ENCODE peak calls at places on chromosomes 1 and 21, in ten cellular contexts. One of them, this sample, is unnamed. For H3K36me3, the result is how much of the 10 kb centered on the place peaks cover.

GRCh38 chr1:196078691-196079090 is 529.5 kb downstream of the KCNT2 start:
- DNase-seq in fibroblast of lung: peak
- DNase-seq in neuronal stem cell: no peak
- DNase-seq in upper lobe of right lung: no peak
- DNase-seq in lower lobe of right lung: no peak
- DNase-seq in HCT116: no peak
- DNase-seq in suprapubic skin: no peak
- DNase-seq in GM23248: peak
- DNase-seq in psoas muscle: no peak
- DNase-seq in DND-41: no peak
- DNase-seq in this sample: no peak

GRCh38 chr1:240394353-240394752 is 217.6 kb downstream of the GREM2 start:
- DNase-seq in fibroblast of lung: no peak
- DNase-seq in neuronal stem cell: no peak
- DNase-seq in upper lobe of right lung: no peak
- DNase-seq in lower lobe of right lung: no peak
- DNase-seq in HCT116: no peak
- DNase-seq in suprapubic skin: no peak
- DNase-seq in GM23248: no peak
- DNase-seq in psoas muscle: no peak
- DNase-seq in DND-41: no peak
- DNase-seq in this sample: no peak

GRCh38 chr21:33760641-33761103 is 118.4 kb downstream of the ITSN1 start:
- DNase-seq in fibroblast of lung: peak
- DNase-seq in neuronal stem cell: no peak
- DNase-seq in upper lobe of right lung: no peak
- DNase-seq in lower lobe of right lung: no peak
- DNase-seq in HCT116: no peak
- DNase-seq in suprapubic skin: no peak
- DNase-seq in GM23248: peak
- DNase-seq in psoas muscle: no peak
- DNase-seq in DND-41: no peak
- DNase-seq in this sample: no peak

GRCh38 chr1:145871994-145872411 is 13.1 kb upstream of the PIAS3 start:
- DNase-seq in fibroblast of lung: peak
- DNase-seq in neuronal stem cell: no peak
- DNase-seq in upper lobe of right lung: peak
- DNase-seq in lower lobe of right lung: peak
- DNase-seq in HCT116: no peak
- DNase-seq in suprapubic skin: no peak
- DNase-seq in GM23248: peak
- DNase-seq in psoas muscle: peak
- DNase-seq in DND-41: no peak
- DNase-seq in this sample: no peak

GRCh38 chr1:76868154-76868882 is 1.0 kb downstream of the ST6GALNAC5 start:
- DNase-seq in fibroblast of lung: peak
- DNase-seq in neuronal stem cell: peak
- DNase-seq in upper lobe of right lung: peak
- DNase-seq in lower lobe of right lung: peak
- DNase-seq in HCT116: no peak
- DNase-seq in suprapubic skin: no peak
- DNase-seq in GM23248: peak
- DNase-seq in psoas muscle: peak
- DNase-seq in DND-41: no peak
- DNase-seq in this sample: no peak

GRCh38 chr1:175512637-175513412 is 230.6 kb downstream of the TNR start:
- DNase-seq in fibroblast of lung: no peak
- DNase-seq in neuronal stem cell: no peak
- DNase-seq in upper lobe of right lung: no peak
- DNase-seq in lower lobe of right lung: no peak
- DNase-seq in HCT116: no peak
- DNase-seq in suprapubic skin: no peak
- DNase-seq in GM23248: no peak
- DNase-seq in psoas muscle: no peak
- DNase-seq in DND-41: no peak
- DNase-seq in this sample: no peak

GRCh38 chr1:186498695-186499389 is 37.9 kb upstream of the PDC start:
- DNase-seq in fibroblast of lung: peak
- DNase-seq in neuronal stem cell: no peak
- DNase-seq in upper lobe of right lung: no peak
- DNase-seq in lower lobe of right lung: no peak
- DNase-seq in HCT116: no peak
- DNase-seq in suprapubic skin: no peak
- DNase-seq in GM23248: peak
- DNase-seq in psoas muscle: no peak
- DNase-seq in DND-41: no peak
- DNase-seq in this sample: no peak

GRCh38 chr1:211677659-211678058 is 2.2 kb upstream of the NEK2 start:
- DNase-seq in fibroblast of lung: no peak
- DNase-seq in neuronal stem cell: no peak
- DNase-seq in upper lobe of right lung: no peak
- DNase-seq in lower lobe of right lung: no peak
- DNase-seq in HCT116: no peak
- DNase-seq in suprapubic skin: no peak
- DNase-seq in GM23248: no peak
- DNase-seq in psoas muscle: no peak
- DNase-seq in DND-41: no peak
- DNase-seq in this sample: no peak

GRCh38 chr1:234996245-234996757 is 132.3 kb downstream of the TOMM20 start:
- DNase-seq in fibroblast of lung: no peak
- DNase-seq in neuronal stem cell: no peak
- DNase-seq in upper lobe of right lung: no peak
- DNase-seq in lower lobe of right lung: no peak
- DNase-seq in HCT116: no peak
- DNase-seq in suprapubic skin: peak
- DNase-seq in GM23248: no peak
- DNase-seq in psoas muscle: no peak
- DNase-seq in DND-41: no peak
- DNase-seq in this sample: no peak

GRCh38 chr1:156177918-156178654 is 15.8 kb upstream of the SLC25A44 start:
- DNase-seq in fibroblast of lung: no peak
- DNase-seq in neuronal stem cell: no peak
- DNase-seq in upper lobe of right lung: peak
- DNase-seq in lower lobe of right lung: no peak
- DNase-seq in HCT116: no peak
- DNase-seq in suprapubic skin: no peak
- DNase-seq in GM23248: no peak
- DNase-seq in psoas muscle: no peak
- DNase-seq in DND-41: peak
- DNase-seq in this sample: no peak
- H3K36me3 ChIP-seq in fibroblast of lung: under half
- H3K36me3 ChIP-seq in neuronal stem cell: under half
- H3K36me3 ChIP-seq in upper lobe of right lung: under half
- H3K36me3 ChIP-seq in lower lobe of right lung: under half
- H3K36me3 ChIP-seq in HCT116: under half
- H3K36me3 ChIP-seq in suprapubic skin: under half
- H3K36me3 ChIP-seq in GM23248: under half
- H3K36me3 ChIP-seq in psoas muscle: under half
- H3K36me3 ChIP-seq in DND-41: under half
- H3K36me3 ChIP-seq in this sample: under half

GRCh38 chr1:221809101-221810029 is 67.5 kb upstream of the DUSP10 start:
- DNase-seq in fibroblast of lung: peak
- DNase-seq in neuronal stem cell: no peak
- DNase-seq in upper lobe of right lung: no peak
- DNase-seq in lower lobe of right lung: no peak
- DNase-seq in HCT116: no peak
- DNase-seq in suprapubic skin: no peak
- DNase-seq in GM23248: no peak
- DNase-seq in psoas muscle: no peak
- DNase-seq in DND-41: no peak
- DNase-seq in this sample: no peak

GRCh38 chr1:221812088-221812752 is 70.3 kb upstream of the DUSP10 start:
- DNase-seq in fibroblast of lung: no peak
- DNase-seq in neuronal stem cell: no peak
- DNase-seq in upper lobe of right lung: no peak
- DNase-seq in lower lobe of right lung: no peak
- DNase-seq in HCT116: no peak
- DNase-seq in suprapubic skin: no peak
- DNase-seq in GM23248: no peak
- DNase-seq in psoas muscle: no peak
- DNase-seq in DND-41: no peak
- DNase-seq in this sample: no peak

GRCh38 chr1:221806984-221807383 is 65.1 kb upstream of the DUSP10 start:
- DNase-seq in fibroblast of lung: no peak
- DNase-seq in neuronal stem cell: no peak
- DNase-seq in upper lobe of right lung: no peak
- DNase-seq in lower lobe of right lung: no peak
- DNase-seq in HCT116: no peak
- DNase-seq in suprapubic skin: no peak
- DNase-seq in GM23248: no peak
- DNase-seq in psoas muscle: no peak
- DNase-seq in DND-41: no peak
- DNase-seq in this sample: no peak

GRCh38 chr1:221812905-221813597 is 71.2 kb upstream of the DUSP10 start:
- DNase-seq in fibroblast of lung: no peak
- DNase-seq in neuronal stem cell: no peak
- DNase-seq in upper lobe of right lung: no peak
- DNase-seq in lower lobe of right lung: no peak
- DNase-seq in HCT116: no peak
- DNase-seq in suprapubic skin: no peak
- DNase-seq in GM23248: no peak
- DNase-seq in psoas muscle: no peak
- DNase-seq in DND-41: no peak
- DNase-seq in this sample: no peak

GRCh38 chr1:221810406-221810805 is 68.5 kb upstream of the DUSP10 start:
- DNase-seq in fibroblast of lung: peak
- DNase-seq in neuronal stem cell: no peak
- DNase-seq in upper lobe of right lung: no peak
- DNase-seq in lower lobe of right lung: no peak
- DNase-seq in HCT116: no peak
- DNase-seq in suprapubic skin: no peak
- DNase-seq in GM23248: peak
- DNase-seq in psoas muscle: no peak
- DNase-seq in DND-41: no peak
- DNase-seq in this sample: no peak
- H3K27ac ChIP-seq in fibroblast of lung: peak
- H3K27ac ChIP-seq in neuronal stem cell: no peak
- H3K27ac ChIP-seq in upper lobe of right lung: no peak
- H3K27ac ChIP-seq in lower lobe of right lung: no peak
- H3K27ac ChIP-seq in HCT116: no peak
- H3K27ac ChIP-seq in suprapubic skin: no peak
- H3K27ac ChIP-seq in GM23248: peak
- H3K27ac ChIP-seq in psoas muscle: no peak
- H3K27ac ChIP-seq in DND-41: no peak
- H3K27ac ChIP-seq in this sample: no peak

GRCh38 chr1:153944005-153944821 is 2.3 kb downstream of the DENND4B start:
- DNase-seq in fibroblast of lung: no peak
- DNase-seq in neuronal stem cell: no peak
- DNase-seq in upper lobe of right lung: no peak
- DNase-seq in lower lobe of right lung: no peak
- DNase-seq in HCT116: no peak
- DNase-seq in suprapubic skin: peak
- DNase-seq in GM23248: peak
- DNase-seq in psoas muscle: no peak
- DNase-seq in DND-41: no peak
- DNase-seq in this sample: no peak

GRCh38 chr1:153946622-153947246 is at the start of gene DENND4B:
- DNase-seq in fibroblast of lung: peak
- DNase-seq in neuronal stem cell: peak
- DNase-seq in upper lobe of right lung: peak
- DNase-seq in lower lobe of right lung: peak
- DNase-seq in HCT116: no peak
- DNase-seq in suprapubic skin: peak
- DNase-seq in GM23248: peak
- DNase-seq in psoas muscle: peak
- DNase-seq in DND-41: peak
- DNase-seq in this sample: no peak

GRCh38 chr1:153944822-153945117 is 1.7 kb downstream of the DENND4B start:
- DNase-seq in fibroblast of lung: no peak
- DNase-seq in neuronal stem cell: no peak
- DNase-seq in upper lobe of right lung: no peak
- DNase-seq in lower lobe of right lung: no peak
- DNase-seq in HCT116: no peak
- DNase-seq in suprapubic skin: no peak
- DNase-seq in GM23248: no peak
- DNase-seq in psoas muscle: no peak
- DNase-seq in DND-41: no peak
- DNase-seq in this sample: no peak

GRCh38 chr1:153945131-153945794 is 1.3 kb downstream of the DENND4B start:
- DNase-seq in fibroblast of lung: peak
- DNase-seq in neuronal stem cell: no peak
- DNase-seq in upper lobe of right lung: peak
- DNase-seq in lower lobe of right lung: peak
- DNase-seq in HCT116: no peak
- DNase-seq in suprapubic skin: peak
- DNase-seq in GM23248: peak
- DNase-seq in psoas muscle: peak
- DNase-seq in DND-41: peak
- DNase-seq in this sample: no peak

GRCh38 chr1:153945795-153946621 is 510 bp downstream of the DENND4B start:
- DNase-seq in fibroblast of lung: peak
- DNase-seq in neuronal stem cell: no peak
- DNase-seq in upper lobe of right lung: peak
- DNase-seq in lower lobe of right lung: peak
- DNase-seq in HCT116: no peak
- DNase-seq in suprapubic skin: peak
- DNase-seq in GM23248: peak
- DNase-seq in psoas muscle: peak
- DNase-seq in DND-41: peak
- DNase-seq in this sample: no peak
- H3K36me3 ChIP-seq in fibroblast of lung: under half
- H3K36me3 ChIP-seq in neuronal stem cell: under half
- H3K36me3 ChIP-seq in upper lobe of right lung: half or more
- H3K36me3 ChIP-seq in lower lobe of right lung: half or more
- H3K36me3 ChIP-seq in HCT116: under half
- H3K36me3 ChIP-seq in suprapubic skin: under half
- H3K36me3 ChIP-seq in GM23248: under half
- H3K36me3 ChIP-seq in psoas muscle: under half
- H3K36me3 ChIP-seq in DND-41: half or more
- H3K36me3 ChIP-seq in this sample: under half

GRCh38 chr1:183089025-183089639 is 65.9 kb downstream of the LAMC1 start:
- DNase-seq in fibroblast of lung: no peak
- DNase-seq in neuronal stem cell: no peak
- DNase-seq in upper lobe of right lung: no peak
- DNase-seq in lower lobe of right lung: no peak
- DNase-seq in HCT116: no peak
- DNase-seq in suprapubic skin: no peak
- DNase-seq in GM23248: no peak
- DNase-seq in psoas muscle: no peak
- DNase-seq in DND-41: no peak
- DNase-seq in this sample: no peak

GRCh38 chr1:183093821-183094287 is 70.6 kb downstream of the LAMC1 start:
- DNase-seq in fibroblast of lung: peak
- DNase-seq in neuronal stem cell: no peak
- DNase-seq in upper lobe of right lung: no peak
- DNase-seq in lower lobe of right lung: no peak
- DNase-seq in HCT116: peak
- DNase-seq in suprapubic skin: no peak
- DNase-seq in GM23248: peak
- DNase-seq in psoas muscle: no peak
- DNase-seq in DND-41: no peak
- DNase-seq in this sample: no peak

GRCh38 chr1:183093066-183093668 is 69.9 kb downstream of the LAMC1 start:
- DNase-seq in fibroblast of lung: no peak
- DNase-seq in neuronal stem cell: no peak
- DNase-seq in upper lobe of right lung: no peak
- DNase-seq in lower lobe of right lung: no peak
- DNase-seq in HCT116: no peak
- DNase-seq in suprapubic skin: no peak
- DNase-seq in GM23248: no peak
- DNase-seq in psoas muscle: no peak
- DNase-seq in DND-41: no peak
- DNase-seq in this sample: no peak

GRCh38 chr1:183092350-183092749 is 69.1 kb downstream of the LAMC1 start:
- DNase-seq in fibroblast of lung: no peak
- DNase-seq in neuronal stem cell: no peak
- DNase-seq in upper lobe of right lung: no peak
- DNase-seq in lower lobe of right lung: no peak
- DNase-seq in HCT116: no peak
- DNase-seq in suprapubic skin: no peak
- DNase-seq in GM23248: no peak
- DNase-seq in psoas muscle: no peak
- DNase-seq in DND-41: no peak
- DNase-seq in this sample: no peak

GRCh38 chr1:183090386-183091006 is 67.3 kb downstream of the LAMC1 start:
- DNase-seq in fibroblast of lung: peak
- DNase-seq in neuronal stem cell: no peak
- DNase-seq in upper lobe of right lung: no peak
- DNase-seq in lower lobe of right lung: no peak
- DNase-seq in HCT116: no peak
- DNase-seq in suprapubic skin: peak
- DNase-seq in GM23248: peak
- DNase-seq in psoas muscle: peak
- DNase-seq in DND-41: no peak
- DNase-seq in this sample: no peak
- H3K27ac ChIP-seq in fibroblast of lung: no peak
- H3K27ac ChIP-seq in neuronal stem cell: no peak
- H3K27ac ChIP-seq in upper lobe of right lung: no peak
- H3K27ac ChIP-seq in lower lobe of right lung: peak
- H3K27ac ChIP-seq in HCT116: no peak
- H3K27ac ChIP-seq in suprapubic skin: peak
- H3K27ac ChIP-seq in GM23248: peak
- H3K27ac ChIP-seq in psoas muscle: no peak
- H3K27ac ChIP-seq in DND-41: no peak
- H3K27ac ChIP-seq in this sample: no peak

This sample was measured in SK-N-MC.